ENCODE peak calls at places on chromosomes 5 and 9, in nine cellular contexts. P is HL-60, B is K562, W is Panc1, C is SK-N-SH, Z is HCT116, G is GM23338, O is GM12878, K is HepG2. I is an unnamed sample.

GRCh38 chr9:13508086-13508485 is 228.6 kb upstream of the MPDZ start:
- DNase-seq in P (no peak), B (no peak), W (no peak), C (no peak), Z (no peak), G (no peak), O (no peak), K (no peak), I (no peak)

GRCh38 chr9:99966720-99967119 is 60.3 kb downstream of the STX17 start:
- DNase-seq in P (no peak), B (no peak), W (no peak), C (no peak), Z (peak; percentile 76), G (peak; percentile 76), O (no peak), K (peak; percentile 69), I (peak; percentile 35)

GRCh38 chr9:69519470-69520240 is 152.5 kb downstream of the APBA1 start:
- DNase-seq in P (no peak), B (no peak), W (no peak), C (no peak), Z (no peak), G (no peak), O (no peak), K (peak; percentile 92), I (no peak)

GRCh38 chr5:40124367-40124766 is 555.3 kb upstream of the PTGER4 start:
- DNase-seq in P (no peak), B (no peak), W (no peak), C (no peak), Z (peak; percentile 27), G (peak; percentile 63), O (no peak), K (no peak), I (peak; percentile 16)

GRCh38 chr5:1222621-1223277 is 2.4 kb upstream of the SLC6A18 start:
- DNase-seq in P (no peak), B (no peak), W (no peak), C (no peak), Z (no peak), G (no peak), O (no peak), K (no peak), I (no peak)

GRCh38 chr5:35201291-35201690 is 29.0 kb downstream of the PRLR start:
- DNase-seq in P (no peak), B (no peak), W (no peak), C (no peak), Z (no peak), G (no peak), O (no peak), K (no peak), I (no peak)

GRCh38 chr5:159206818-159207217 is 2.5 kb downstream of the RNF145 start:
- DNase-seq in P (no peak), B (no peak), W (no peak), C (no peak), Z (no peak), G (no peak), O (no peak), K (no peak), I (no peak)

GRCh38 chr9:119078015-119078414 is 291.2 kb downstream of the BRINP1 start:
- DNase-seq in P (no peak), B (no peak), W (no peak), C (no peak), Z (no peak), G (peak; percentile 14), O (no peak), K (no peak), I (no peak)

GRCh38 chr5:170752257-170753215 is 31.0 kb upstream of the GABRP start:
- DNase-seq in P (no peak), B (no peak), W (no peak), C (peak; percentile 40), Z (no peak), G (no peak), O (no peak), K (no peak), I (no peak)

GRCh38 chr5:171521219-171521633 is 101.8 kb downstream of the FGF18 start:
- DNase-seq in P (no peak), B (no peak), W (no peak), C (peak; percentile 35), Z (peak; percentile 28), G (peak; percentile 52), O (no peak), K (no peak), I (peak; percentile 89)

GRCh38 chr9:98118640-98119601 is at the start of gene TRIM14:
- DNase-seq in P (peak; percentile 66), B (peak; percentile 87), W (no peak), C (peak; percentile 90), Z (peak; percentile 18), G (peak; percentile 84), O (no peak), K (peak; percentile 69), I (peak; percentile 47)

GRCh38 chr9:26954050-26954508 is 2.1 kb upstream of the IFT74 start:
- DNase-seq in P (peak; percentile 24), B (no peak), W (no peak), C (no peak), Z (no peak), G (no peak), O (no peak), K (no peak), I (no peak)

GRCh38 chr5:965604-966344 is 42.8 kb upstream of the NKD2 start:
- DNase-seq in P (no peak), B (no peak), W (no peak), C (no peak), Z (no peak), G (no peak), O (no peak), K (no peak), I (no peak)

GRCh38 chr9:76615149-76615548 is 149.1 kb upstream of the PCA3 start:
- DNase-seq in P (peak; percentile 48), B (no peak), W (no peak), C (no peak), Z (no peak), G (no peak), O (no peak), K (peak; percentile 8), I (no peak)

GRCh38 chr5:178113141-178113787 is at the start of gene N4BP3:
- DNase-seq in P (peak; percentile 27), B (peak; percentile 96), W (no peak), C (peak; percentile 91), Z (peak; percentile 47), G (peak; percentile 91), O (no peak), K (no peak), I (peak; percentile 60)

GRCh38 chr5:123502120-123502519 is 9.9 kb upstream of the CSNK1G3 start:
- DNase-seq in P (no peak), B (no peak), W (no peak), C (no peak), Z (no peak), G (no peak), O (no peak), K (no peak), I (no peak)

GRCh38 chr5:123490974-123491373 is 21.0 kb upstream of the CSNK1G3 start:
- DNase-seq in P (no peak), B (no peak), W (no peak), C (no peak), Z (no peak), G (no peak), O (no peak), K (no peak), I (no peak)

GRCh38 chr5:123500476-123500875 is 11.5 kb upstream of the CSNK1G3 start:
- DNase-seq in P (no peak), B (no peak), W (no peak), C (no peak), Z (no peak), G (no peak), O (no peak), K (no peak), I (no peak)

DNA sequence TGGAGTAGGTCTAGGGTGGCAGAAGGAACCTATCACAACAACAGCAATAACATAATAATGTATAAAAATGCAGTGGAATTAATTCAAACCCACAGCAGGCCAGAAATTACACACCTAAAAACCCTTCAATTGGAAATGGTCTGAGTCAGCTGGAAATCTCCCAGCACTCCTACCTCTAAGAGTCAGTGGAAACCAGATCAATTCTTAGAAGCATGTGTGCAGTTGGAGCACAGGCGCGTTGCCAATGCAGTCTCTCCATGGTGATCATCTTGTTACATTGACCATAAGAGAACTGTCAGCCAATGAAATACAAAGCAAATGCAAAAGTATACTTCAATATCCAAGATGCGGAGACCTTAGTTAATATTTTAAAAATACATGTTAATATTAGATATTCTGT is 15.1 kb upstream of the CSNK1G3 start:
- DNase-seq in P (no peak), B (no peak), W (no peak), C (no peak), Z (no peak), G (no peak), O (no peak), K (no peak), I (no peak)
- TF ChIP-seq REST in P (no peak), B (no peak), W (no peak), C (no peak), Z (no peak), G (no peak), O (no peak), K (no peak), I (no peak)

GRCh38 chr9:95171596-95171995 is 145.9 kb downstream of the FANCC start:
- DNase-seq in P (no peak), B (no peak), W (no peak), C (no peak), Z (no peak), G (no peak), O (no peak), K (no peak), I (no peak)

GRCh38 chr9:95174038-95174437 is 143.5 kb downstream of the FANCC start:
- DNase-seq in P (no peak), B (no peak), W (no peak), C (no peak), Z (no peak), G (no peak), O (no peak), K (no peak), I (no peak)

GRCh38 chr9:95176755-95177319 is 140.7 kb downstream of the FANCC start:
- DNase-seq in P (no peak), B (no peak), W (no peak), C (no peak), Z (no peak), G (no peak), O (no peak), K (no peak), I (no peak)

GRCh38 chr9:95177617-95178016 is 139.9 kb downstream of the FANCC start:
- DNase-seq in P (no peak), B (no peak), W (no peak), C (no peak), Z (no peak), G (no peak), O (no peak), K (no peak), I (no peak)

GRCh38 chr9:95175523-95175922 is 142.0 kb downstream of the FANCC start:
- DNase-seq in P (no peak), B (no peak), W (no peak), C (no peak), Z (no peak), G (no peak), O (no peak), K (no peak), I (no peak)
- TF ChIP-seq REST in P (no peak), B (no peak), W (no peak), C (no peak), Z (no peak), G (no peak), O (no peak), K (no peak), I (no peak)

GRCh38 chr5:151345808-151346478 is 1.4 kb downstream of the SLC36A2 start:
- DNase-seq in P (no peak), B (no peak), W (no peak), C (no peak), Z (no peak), G (no peak), O (no peak), K (no peak), I (no peak)
- TF ChIP-seq REST in P (no peak), B (no peak), W (no peak), C (no peak), Z (no peak), G (no peak), O (no peak), K (no peak), I (no peak)

GRCh38 chr9:104463864-104464263 is 40.2 kb upstream of the OR13F1 start:
- DNase-seq in P (no peak), B (no peak), W (no peak), C (no peak), Z (no peak), G (no peak), O (no peak), K (no peak), I (no peak)
- TF ChIP-seq REST in P (no peak), B (no peak), W (no peak), C (no peak), Z (no peak), G (no peak), O (no peak), K (no peak), I (no peak)